ENCODE peak calls at places on chromosomes 6 and 20, in five cellular contexts. One of them, this sample, is unnamed.
A peak's percentile ranks its signal among the peaks of the same experiment; 100 is the strongest.

GRCh38 chr6:15336905-15337583 is 91.2 kb downstream of the JARID2 start:
- DNase-seq in HepG2: no peak
- DNase-seq in GM23338: no peak
- DNase-seq in spleen: no peak
- DNase-seq in Panc1: no peak
- DNase-seq in this sample: no peak

GRCh38 chr6:32982084-32982701 is 13.8 kb downstream of the BRD2 start:
- DNase-seq in HepG2: no peak
- DNase-seq in GM23338: no peak
- DNase-seq in spleen: no peak
- DNase-seq in Panc1: no peak
- DNase-seq in this sample: no peak

GRCh38 chr6:69578366-69578890 is 218.4 kb downstream of the LMBRD1 start:
- DNase-seq in HepG2: no peak
- DNase-seq in GM23338: no peak
- DNase-seq in spleen: no peak
- DNase-seq in Panc1: no peak
- DNase-seq in this sample: no peak

GRCh38 chr6:42896178-42896719 is 16.8 kb downstream of the RPL7L1 start:
- DNase-seq in HepG2: no peak
- DNase-seq in GM23338: no peak
- DNase-seq in spleen: no peak
- DNase-seq in Panc1: no peak
- DNase-seq in this sample: no peak

GRCh38 chr6:25173232-25173631 is 105.9 kb upstream of the CARMIL1 start:
- DNase-seq in HepG2: no peak
- DNase-seq in GM23338: no peak
- DNase-seq in spleen: no peak
- DNase-seq in Panc1: no peak
- DNase-seq in this sample: no peak

GRCh38 chr6:129567374-129567773 is 142.6 kb downstream of the ARHGAP18 start:
- DNase-seq in HepG2: peak; percentile 23
- DNase-seq in GM23338: peak; percentile 87
- DNase-seq in spleen: no peak
- DNase-seq in Panc1: no peak
- DNase-seq in this sample: no peak

GRCh38 chr6:7919871-7920270 is 9.3 kb upstream of the TXNDC5 start:
- DNase-seq in HepG2: peak; percentile 36
- DNase-seq in GM23338: peak; percentile 27
- DNase-seq in spleen: no peak
- DNase-seq in Panc1: no peak
- DNase-seq in this sample: no peak

GRCh38 chr6:130975325-130975724 is 87.7 kb downstream of the EPB41L2 start:
- DNase-seq in HepG2: no peak
- DNase-seq in GM23338: no peak
- DNase-seq in spleen: no peak
- DNase-seq in Panc1: no peak
- DNase-seq in this sample: no peak

GRCh38 chr20:49320460-49320859 is 42.6 kb upstream of the ZNFX1 start:
- DNase-seq in HepG2: peak; percentile 47
- DNase-seq in GM23338: peak; percentile 91
- DNase-seq in spleen: no peak
- DNase-seq in Panc1: no peak
- DNase-seq in this sample: no peak

DNA sequence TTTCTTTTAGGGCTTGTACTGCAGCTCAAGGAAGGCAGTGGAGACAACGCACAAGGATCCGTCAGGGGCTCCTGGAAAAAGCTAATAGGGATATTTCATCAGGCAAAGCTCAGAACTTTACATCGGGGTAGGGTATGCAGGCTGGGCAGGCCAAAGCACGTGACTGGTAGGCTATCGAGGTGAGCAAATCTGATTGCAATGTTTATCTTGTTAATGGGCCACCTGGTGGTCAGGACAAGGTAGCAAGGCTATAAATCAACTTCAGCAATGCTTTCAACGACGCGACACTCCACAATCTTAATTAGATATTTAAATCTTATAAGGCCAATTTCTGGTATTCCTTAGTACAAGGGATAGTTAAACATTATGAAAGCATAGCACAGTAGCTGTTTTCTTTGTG is 1302.8 kb upstream of the EYS start:
- DNase-seq in HepG2: peak; percentile 39
- DNase-seq in GM23338: peak; percentile 78
- DNase-seq in spleen: no peak
- DNase-seq in Panc1: no peak
- DNase-seq in this sample: no peak
- TF ChIP-seq POLR2AphosphoS5 in HepG2: no peak
- TF ChIP-seq POLR2AphosphoS5 in GM23338: no peak
- TF ChIP-seq POLR2AphosphoS5 in spleen: no peak
- TF ChIP-seq POLR2AphosphoS5 in Panc1: no peak
- TF ChIP-seq POLR2AphosphoS5 in this sample: no peak

DNA sequence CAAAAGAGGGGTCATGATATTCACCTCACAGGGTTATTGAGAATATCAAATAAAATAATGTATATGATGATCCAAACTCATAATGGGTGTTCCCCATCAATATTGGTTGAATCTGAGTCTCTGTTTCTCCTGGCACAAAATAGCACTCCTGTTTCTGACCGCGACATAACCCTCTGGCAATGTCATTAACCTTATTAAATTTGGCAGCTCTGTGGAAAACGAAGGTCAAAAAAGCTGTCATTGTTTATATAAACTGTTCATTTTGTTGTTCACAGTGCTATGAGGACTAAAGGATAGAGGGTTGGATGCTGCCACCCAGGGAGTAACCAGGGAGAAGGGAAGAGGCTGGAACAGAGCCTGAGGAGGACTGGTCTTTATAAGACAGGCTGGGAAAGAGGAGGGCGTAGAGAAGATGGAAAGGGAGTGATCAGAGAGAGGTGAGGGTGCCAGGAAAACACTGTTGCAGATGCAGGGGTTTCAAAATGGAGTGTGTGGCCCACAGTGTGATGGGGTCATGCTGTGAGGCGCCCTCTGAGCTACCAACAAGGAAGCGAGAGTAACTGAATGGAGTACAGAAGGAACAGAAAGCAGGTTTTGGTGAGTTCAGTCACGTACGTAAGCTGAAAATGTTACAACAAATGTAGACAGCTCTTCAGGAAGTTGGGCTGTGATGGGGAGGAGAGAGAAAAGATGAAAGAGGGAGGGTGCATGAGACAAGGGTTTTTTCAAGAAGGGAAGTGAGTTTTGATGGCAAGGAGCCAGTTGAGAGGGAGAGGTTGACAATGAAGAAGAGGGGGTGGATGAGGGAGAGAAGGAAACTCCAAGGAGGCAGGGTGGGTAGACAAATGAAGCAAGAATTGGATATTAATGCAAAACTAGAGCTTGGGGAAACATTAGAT is 251.6 kb upstream of the TAB2 start:
- DNase-seq in HepG2: no peak
- DNase-seq in GM23338: no peak
- DNase-seq in spleen: peak; percentile 79
- DNase-seq in Panc1: no peak
- DNase-seq in this sample: no peak
- TF ChIP-seq POLR2AphosphoS5 in HepG2: no peak
- TF ChIP-seq POLR2AphosphoS5 in GM23338: no peak
- TF ChIP-seq POLR2AphosphoS5 in spleen: no peak
- TF ChIP-seq POLR2AphosphoS5 in Panc1: no peak
- TF ChIP-seq POLR2AphosphoS5 in this sample: no peak

GRCh38 chr20:24994186-24994465 is 1.6 kb upstream of the APMAP start:
- DNase-seq in HepG2: no peak
- DNase-seq in GM23338: no peak
- DNase-seq in spleen: no peak
- DNase-seq in Panc1: no peak
- DNase-seq in this sample: no peak
- TF ChIP-seq POLR2AphosphoS5 in HepG2: no peak
- TF ChIP-seq POLR2AphosphoS5 in GM23338: no peak
- TF ChIP-seq POLR2AphosphoS5 in spleen: no peak
- TF ChIP-seq POLR2AphosphoS5 in Panc1: no peak
- TF ChIP-seq POLR2AphosphoS5 in this sample: no peak

GRCh38 chr6:75098709-75099108 is 107.1 kb downstream of the COL12A1 start:
- DNase-seq in HepG2: peak; percentile 3
- DNase-seq in GM23338: no peak
- DNase-seq in spleen: no peak
- DNase-seq in Panc1: peak; percentile 18
- DNase-seq in this sample: peak; percentile 91
- TF ChIP-seq POLR2AphosphoS5 in HepG2: no peak
- TF ChIP-seq POLR2AphosphoS5 in GM23338: no peak
- TF ChIP-seq POLR2AphosphoS5 in spleen: no peak
- TF ChIP-seq POLR2AphosphoS5 in Panc1: no peak
- TF ChIP-seq POLR2AphosphoS5 in this sample: peak; percentile 70

This sample was measured in sigmoid colon.